ENCODE peak calls at places on chromosomes 2 and 18, in ten cellular contexts. One of them, this sample, is unnamed.

GRCh38 chr18:77811510-77811909 is 561.9 kb downstream of the GALR1 start:
- DNase-seq in transverse colon: peak
- DNase-seq in GM06990: no peak
- DNase-seq in astrocyte of the spinal cord: no peak
- DNase-seq in fibroblast of pulmonary artery: no peak
- DNase-seq in D721Med: no peak
- DNase-seq in A549: peak
- DNase-seq in GM13976: no peak
- DNase-seq in K562: no peak
- DNase-seq in HCT116: no peak
- DNase-seq in this sample: no peak

GRCh38 chr2:128636802-128637147 is 318.1 kb upstream of the HS6ST1 start:
- DNase-seq in K562: no peak
- DNase-seq in D721Med: no peak
- DNase-seq in transverse colon: no peak
- DNase-seq in A549: no peak
- DNase-seq in GM13976: no peak
- DNase-seq in GM06990: no peak
- DNase-seq in fibroblast of pulmonary artery: no peak
- DNase-seq in HCT116: no peak
- DNase-seq in astrocyte of the spinal cord: no peak
- DNase-seq in this sample: no peak

GRCh38 chr2:177332041-177332991 is 60.3 kb upstream of the AGPS start:
- DNase-seq in A549: peak
- DNase-seq in HCT116: peak
- DNase-seq in astrocyte of the spinal cord: peak
- DNase-seq in transverse colon: peak
- DNase-seq in GM06990: peak
- DNase-seq in D721Med: no peak
- DNase-seq in GM13976: peak
- DNase-seq in K562: peak
- DNase-seq in fibroblast of pulmonary artery: peak
- DNase-seq in this sample: no peak

GRCh38 chr2:132651115-132652099 is 18.6 kb downstream of the LYPD1 start:
- DNase-seq in transverse colon: no peak
- DNase-seq in GM13976: no peak
- DNase-seq in K562: peak
- DNase-seq in fibroblast of pulmonary artery: peak
- DNase-seq in HCT116: peak
- DNase-seq in D721Med: no peak
- DNase-seq in astrocyte of the spinal cord: peak
- DNase-seq in GM06990: no peak
- DNase-seq in A549: peak
- DNase-seq in this sample: no peak

GRCh38 chr2:172095146-172095904 is 7.4 kb downstream of the DLX2 start:
- DNase-seq in GM13976: peak
- DNase-seq in fibroblast of pulmonary artery: peak
- DNase-seq in astrocyte of the spinal cord: peak
- DNase-seq in HCT116: no peak
- DNase-seq in K562: no peak
- DNase-seq in GM06990: peak
- DNase-seq in D721Med: peak
- DNase-seq in transverse colon: peak
- DNase-seq in A549: peak
- DNase-seq in this sample: no peak

GRCh38 chr2:78908973-78909372 is 116.5 kb upstream of the REG3G start:
- DNase-seq in astrocyte of the spinal cord: no peak
- DNase-seq in D721Med: no peak
- DNase-seq in GM13976: no peak
- DNase-seq in transverse colon: no peak
- DNase-seq in fibroblast of pulmonary artery: no peak
- DNase-seq in K562: no peak
- DNase-seq in A549: no peak
- DNase-seq in GM06990: no peak
- DNase-seq in HCT116: no peak
- DNase-seq in this sample: no peak

GRCh38 chr2:147467441-147467840 is 377.4 kb upstream of the ACVR2A start:
- DNase-seq in astrocyte of the spinal cord: no peak
- DNase-seq in K562: no peak
- DNase-seq in GM13976: no peak
- DNase-seq in fibroblast of pulmonary artery: no peak
- DNase-seq in A549: no peak
- DNase-seq in HCT116: no peak
- DNase-seq in transverse colon: no peak
- DNase-seq in GM06990: no peak
- DNase-seq in D721Med: no peak
- DNase-seq in this sample: no peak

GRCh38 chr2:160747771-160748170 is 254.2 kb upstream of the RBMS1 start:
- DNase-seq in A549: no peak
- DNase-seq in astrocyte of the spinal cord: peak
- DNase-seq in GM13976: no peak
- DNase-seq in D721Med: no peak
- DNase-seq in K562: no peak
- DNase-seq in transverse colon: no peak
- DNase-seq in fibroblast of pulmonary artery: peak
- DNase-seq in GM06990: no peak
- DNase-seq in HCT116: no peak
- DNase-seq in this sample: no peak

GRCh38 chr2:29010946-29011649 is 30.0 kb downstream of the TOGARAM2 start:
- DNase-seq in GM13976: no peak
- DNase-seq in D721Med: no peak
- DNase-seq in A549: no peak
- DNase-seq in HCT116: no peak
- DNase-seq in K562: no peak
- DNase-seq in GM06990: no peak
- DNase-seq in transverse colon: peak
- DNase-seq in fibroblast of pulmonary artery: peak
- DNase-seq in astrocyte of the spinal cord: peak
- DNase-seq in this sample: no peak

GRCh38 chr2:40665493-40666232 is 213.8 kb upstream of the SLC8A1 start:
- DNase-seq in transverse colon: no peak
- DNase-seq in GM13976: no peak
- DNase-seq in K562: no peak
- DNase-seq in HCT116: no peak
- DNase-seq in D721Med: no peak
- DNase-seq in fibroblast of pulmonary artery: no peak
- DNase-seq in A549: no peak
- DNase-seq in GM06990: no peak
- DNase-seq in astrocyte of the spinal cord: no peak
- DNase-seq in this sample: no peak
- TF ChIP-seq CTCF in transverse colon: no peak
- TF ChIP-seq CTCF in GM13976: no peak
- TF ChIP-seq CTCF in K562: no peak
- TF ChIP-seq CTCF in HCT116: no peak
- TF ChIP-seq CTCF in D721Med: no peak
- TF ChIP-seq CTCF in fibroblast of pulmonary artery: no peak
- TF ChIP-seq CTCF in A549: no peak
- TF ChIP-seq CTCF in GM06990: no peak
- TF ChIP-seq CTCF in astrocyte of the spinal cord: no peak
- TF ChIP-seq CTCF in this sample: no peak

GRCh38 chr2:143083636-143084035 is 45.6 kb upstream of the ARHGAP15 start:
- DNase-seq in GM06990: peak
- DNase-seq in A549: no peak
- DNase-seq in transverse colon: no peak
- DNase-seq in GM13976: no peak
- DNase-seq in D721Med: no peak
- DNase-seq in astrocyte of the spinal cord: peak
- DNase-seq in fibroblast of pulmonary artery: peak
- DNase-seq in HCT116: no peak
- DNase-seq in K562: no peak
- DNase-seq in this sample: no peak

GRCh38 chr2:143081616-143082015 is 47.6 kb upstream of the ARHGAP15 start:
- DNase-seq in D721Med: no peak
- DNase-seq in GM06990: no peak
- DNase-seq in HCT116: no peak
- DNase-seq in A549: no peak
- DNase-seq in astrocyte of the spinal cord: no peak
- DNase-seq in transverse colon: no peak
- DNase-seq in fibroblast of pulmonary artery: no peak
- DNase-seq in GM13976: no peak
- DNase-seq in K562: no peak
- DNase-seq in this sample: no peak

GRCh38 chr2:143075711-143076110 is 53.5 kb upstream of the ARHGAP15 start:
- DNase-seq in GM13976: no peak
- DNase-seq in fibroblast of pulmonary artery: no peak
- DNase-seq in HCT116: no peak
- DNase-seq in GM06990: no peak
- DNase-seq in D721Med: no peak
- DNase-seq in transverse colon: no peak
- DNase-seq in K562: no peak
- DNase-seq in A549: no peak
- DNase-seq in astrocyte of the spinal cord: no peak
- DNase-seq in this sample: no peak

DNA sequence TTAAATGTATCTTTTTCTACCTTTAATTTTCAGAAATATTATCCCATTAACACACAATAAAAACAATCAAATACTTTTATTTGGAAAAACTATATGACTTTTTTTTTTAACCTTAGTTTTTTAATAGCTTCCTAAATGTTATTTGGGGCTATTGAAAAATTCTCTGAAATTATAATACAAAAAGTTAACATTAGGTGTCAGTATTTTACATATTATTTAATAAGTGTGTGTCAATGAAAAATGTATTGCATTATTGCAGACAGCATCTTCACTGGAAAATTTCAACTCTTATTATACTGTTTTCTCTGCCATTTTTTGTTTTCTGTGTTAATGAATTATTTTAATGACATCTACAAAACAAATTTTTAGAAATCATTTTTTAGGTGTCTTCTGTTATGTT is 51.1 kb upstream of the ARHGAP15 start:
- DNase-seq in transverse colon: no peak
- DNase-seq in A549: no peak
- DNase-seq in fibroblast of pulmonary artery: no peak
- DNase-seq in HCT116: no peak
- DNase-seq in GM06990: no peak
- DNase-seq in K562: no peak
- DNase-seq in astrocyte of the spinal cord: no peak
- DNase-seq in D721Med: no peak
- DNase-seq in GM13976: no peak
- DNase-seq in this sample: no peak
- TF ChIP-seq CTCF in transverse colon: no peak
- TF ChIP-seq CTCF in A549: no peak
- TF ChIP-seq CTCF in fibroblast of pulmonary artery: no peak
- TF ChIP-seq CTCF in HCT116: no peak
- TF ChIP-seq CTCF in GM06990: no peak
- TF ChIP-seq CTCF in K562: no peak
- TF ChIP-seq CTCF in astrocyte of the spinal cord: peak
- TF ChIP-seq CTCF in D721Med: no peak
- TF ChIP-seq CTCF in GM13976: no peak
- TF ChIP-seq CTCF in this sample: no peak

DNA sequence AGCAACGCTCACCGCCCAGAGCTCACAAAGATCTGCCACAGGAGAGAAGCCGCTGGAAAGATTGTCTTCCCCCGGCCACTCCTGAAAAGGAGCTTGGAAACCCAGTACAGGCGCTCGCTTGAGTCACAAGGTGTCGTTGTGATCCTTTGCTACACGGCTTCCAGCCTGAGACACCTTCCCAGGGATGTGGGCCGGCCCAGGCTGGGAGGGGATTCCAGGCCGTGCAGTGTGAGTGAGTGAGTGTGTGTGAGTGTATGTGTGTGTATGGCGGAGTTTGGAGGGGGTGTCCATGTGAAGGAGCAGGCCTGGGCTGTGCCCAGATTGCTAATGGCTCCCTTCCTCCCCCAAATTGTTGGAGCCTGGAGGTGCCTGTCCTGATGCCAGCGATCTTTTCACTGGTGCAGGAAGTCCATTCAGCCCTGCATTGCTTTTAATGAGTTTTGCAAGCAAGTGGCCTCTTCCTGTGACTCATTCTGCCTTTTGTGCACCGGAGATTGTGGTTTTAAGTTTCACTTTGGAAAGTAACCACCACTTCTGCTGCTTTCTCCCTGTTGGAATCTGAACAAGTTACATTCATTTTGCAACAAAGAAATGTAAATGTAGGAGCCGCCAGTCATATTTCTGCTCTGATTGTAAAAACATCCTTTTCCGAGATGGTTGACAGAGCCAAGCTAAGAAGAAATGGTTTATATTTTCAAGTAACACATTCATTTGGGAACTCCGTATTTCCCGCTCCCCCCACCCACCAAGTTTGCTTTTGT is 83.7 kb downstream of the LPIN1 start:
- DNase-seq in K562: peak
- DNase-seq in GM06990: peak
- DNase-seq in astrocyte of the spinal cord: peak
- DNase-seq in GM13976: peak
- DNase-seq in HCT116: peak
- DNase-seq in A549: peak
- DNase-seq in transverse colon: peak
- DNase-seq in fibroblast of pulmonary artery: peak
- DNase-seq in D721Med: no peak
- DNase-seq in this sample: no peak
- TF ChIP-seq CTCF in K562: peak
- TF ChIP-seq CTCF in GM06990: peak
- TF ChIP-seq CTCF in astrocyte of the spinal cord: peak
- TF ChIP-seq CTCF in GM13976: no peak
- TF ChIP-seq CTCF in HCT116: peak
- TF ChIP-seq CTCF in A549: peak
- TF ChIP-seq CTCF in transverse colon: peak
- TF ChIP-seq CTCF in fibroblast of pulmonary artery: peak
- TF ChIP-seq CTCF in D721Med: no peak
- TF ChIP-seq CTCF in this sample: no peak

GRCh38 chr2:230915297-230915696 is 9.7 kb downstream of the GPR55 start:
- DNase-seq in astrocyte of the spinal cord: no peak
- DNase-seq in D721Med: no peak
- DNase-seq in transverse colon: no peak
- DNase-seq in GM13976: no peak
- DNase-seq in GM06990: no peak
- DNase-seq in HCT116: no peak
- DNase-seq in A549: no peak
- DNase-seq in fibroblast of pulmonary artery: no peak
- DNase-seq in K562: no peak
- DNase-seq in this sample: peak

GRCh38 chr2:230912046-230912445 is 13.0 kb downstream of the GPR55 start:
- DNase-seq in K562: no peak
- DNase-seq in D721Med: no peak
- DNase-seq in fibroblast of pulmonary artery: no peak
- DNase-seq in HCT116: no peak
- DNase-seq in GM06990: no peak
- DNase-seq in astrocyte of the spinal cord: no peak
- DNase-seq in transverse colon: no peak
- DNase-seq in A549: no peak
- DNase-seq in GM13976: no peak
- DNase-seq in this sample: no peak

GRCh38 chr2:230913812-230914211 is 11.2 kb downstream of the GPR55 start:
- DNase-seq in astrocyte of the spinal cord: no peak
- DNase-seq in HCT116: no peak
- DNase-seq in GM13976: peak
- DNase-seq in fibroblast of pulmonary artery: no peak
- DNase-seq in D721Med: no peak
- DNase-seq in GM06990: no peak
- DNase-seq in K562: no peak
- DNase-seq in A549: no peak
- DNase-seq in transverse colon: no peak
- DNase-seq in this sample: no peak

GRCh38 chr2:230914886-230915285 is 10.2 kb downstream of the GPR55 start:
- DNase-seq in A549: no peak
- DNase-seq in transverse colon: no peak
- DNase-seq in K562: no peak
- DNase-seq in astrocyte of the spinal cord: no peak
- DNase-seq in HCT116: no peak
- DNase-seq in GM06990: no peak
- DNase-seq in D721Med: no peak
- DNase-seq in GM13976: no peak
- DNase-seq in fibroblast of pulmonary artery: no peak
- DNase-seq in this sample: peak

GRCh38 chr2:230913406-230913805 is 11.6 kb downstream of the GPR55 start:
- DNase-seq in fibroblast of pulmonary artery: peak
- DNase-seq in K562: peak
- DNase-seq in GM13976: no peak
- DNase-seq in transverse colon: peak
- DNase-seq in HCT116: peak
- DNase-seq in A549: peak
- DNase-seq in astrocyte of the spinal cord: no peak
- DNase-seq in D721Med: no peak
- DNase-seq in GM06990: no peak
- DNase-seq in this sample: no peak
- TF ChIP-seq CTCF in fibroblast of pulmonary artery: peak
- TF ChIP-seq CTCF in K562: peak
- TF ChIP-seq CTCF in GM13976: peak
- TF ChIP-seq CTCF in transverse colon: peak
- TF ChIP-seq CTCF in HCT116: peak
- TF ChIP-seq CTCF in A549: no peak
- TF ChIP-seq CTCF in astrocyte of the spinal cord: peak
- TF ChIP-seq CTCF in D721Med: peak
- TF ChIP-seq CTCF in GM06990: peak
- TF ChIP-seq CTCF in this sample: no peak

This sample was measured in omental fat pad.